ENCODE peak calls at places on chromosomes 4 and X, in nine cellular contexts. One of them, this sample, is unnamed.

GRCh38 chrX:43121637-43122036 is 343.7 kb upstream of the PPP1R2C start:
- DNase-seq in kidney epithelial cell: no peak
- DNase-seq in neural crest cell: no peak
- DNase-seq in choroid plexus epithelial cell: peak; percentile 1
- DNase-seq in AG09319: no peak
- DNase-seq in heart right ventricle: no peak
- DNase-seq in cardiac muscle cell: no peak
- DNase-seq in GM12865: peak; percentile 8
- DNase-seq in Calu3: no peak
- DNase-seq in this sample: no peak

GRCh38 chr4:184853385-184853784 is 27.6 kb upstream of the ACSL1 start:
- DNase-seq in Calu3: no peak
- DNase-seq in choroid plexus epithelial cell: no peak
- DNase-seq in AG09319: no peak
- DNase-seq in heart right ventricle: no peak
- DNase-seq in cardiac muscle cell: no peak
- DNase-seq in GM12865: no peak
- DNase-seq in kidney epithelial cell: no peak
- DNase-seq in neural crest cell: no peak
- DNase-seq in this sample: no peak

GRCh38 chr4:56859841-56860240 is 38.3 kb upstream of the SPINK2 start:
- DNase-seq in kidney epithelial cell: no peak
- DNase-seq in heart right ventricle: no peak
- DNase-seq in choroid plexus epithelial cell: no peak
- DNase-seq in Calu3: no peak
- DNase-seq in neural crest cell: no peak
- DNase-seq in AG09319: no peak
- DNase-seq in GM12865: peak; percentile 57
- DNase-seq in cardiac muscle cell: no peak
- DNase-seq in this sample: no peak

GRCh38 chr4:124167602-124168001 is 544.9 kb downstream of the ANKRD50 start:
- DNase-seq in GM12865: no peak
- DNase-seq in neural crest cell: no peak
- DNase-seq in AG09319: no peak
- DNase-seq in cardiac muscle cell: no peak
- DNase-seq in kidney epithelial cell: no peak
- DNase-seq in heart right ventricle: no peak
- DNase-seq in Calu3: no peak
- DNase-seq in choroid plexus epithelial cell: no peak
- DNase-seq in this sample: no peak

GRCh38 chrX:153761863-153762262 is 2.2 kb upstream of the PLXNB3 start:
- DNase-seq in Calu3: no peak
- DNase-seq in kidney epithelial cell: no peak
- DNase-seq in heart right ventricle: no peak
- DNase-seq in GM12865: no peak
- DNase-seq in AG09319: no peak
- DNase-seq in choroid plexus epithelial cell: no peak
- DNase-seq in neural crest cell: no peak
- DNase-seq in cardiac muscle cell: no peak
- DNase-seq in this sample: no peak

GRCh38 chrX:78168065-78168464 is 28.6 kb upstream of the TAF9B start:
- DNase-seq in GM12865: no peak
- DNase-seq in kidney epithelial cell: no peak
- DNase-seq in Calu3: no peak
- DNase-seq in AG09319: no peak
- DNase-seq in heart right ventricle: no peak
- DNase-seq in cardiac muscle cell: no peak
- DNase-seq in choroid plexus epithelial cell: peak; percentile 2
- DNase-seq in neural crest cell: no peak
- DNase-seq in this sample: no peak

GRCh38 chrX:96843566-96843965 is 40.1 kb upstream of the RPA4 start:
- DNase-seq in cardiac muscle cell: peak; percentile 43
- DNase-seq in GM12865: no peak
- DNase-seq in kidney epithelial cell: peak; percentile 0
- DNase-seq in AG09319: no peak
- DNase-seq in neural crest cell: no peak
- DNase-seq in choroid plexus epithelial cell: peak; percentile 50
- DNase-seq in heart right ventricle: peak; percentile 3
- DNase-seq in Calu3: no peak
- DNase-seq in this sample: peak; percentile 35

GRCh38 chrX:130120321-130120731 is 10.0 kb upstream of the ELF4 start:
- DNase-seq in neural crest cell: peak; percentile 13
- DNase-seq in cardiac muscle cell: peak; percentile 35
- DNase-seq in kidney epithelial cell: no peak
- DNase-seq in AG09319: no peak
- DNase-seq in GM12865: peak; percentile 47
- DNase-seq in Calu3: no peak
- DNase-seq in choroid plexus epithelial cell: no peak
- DNase-seq in heart right ventricle: peak; percentile 42
- DNase-seq in this sample: peak; percentile 46

GRCh38 chrX:97234471-97235097 is 350.9 kb downstream of the RPA4 start:
- DNase-seq in AG09319: no peak
- DNase-seq in heart right ventricle: no peak
- DNase-seq in Calu3: no peak
- DNase-seq in GM12865: peak; percentile 34
- DNase-seq in kidney epithelial cell: no peak
- DNase-seq in choroid plexus epithelial cell: no peak
- DNase-seq in neural crest cell: no peak
- DNase-seq in cardiac muscle cell: no peak
- DNase-seq in this sample: no peak

GRCh38 chr4:173509031-173510001 is 20.7 kb downstream of the HAND2 start:
- DNase-seq in AG09319: no peak
- DNase-seq in neural crest cell: peak; percentile 34
- DNase-seq in GM12865: peak; percentile 38
- DNase-seq in cardiac muscle cell: peak; percentile 44
- DNase-seq in kidney epithelial cell: no peak
- DNase-seq in Calu3: no peak
- DNase-seq in choroid plexus epithelial cell: no peak
- DNase-seq in heart right ventricle: peak; percentile 63
- DNase-seq in this sample: no peak

GRCh38 chr4:73679836-73680235 is 59.6 kb upstream of the RASSF6 start:
- DNase-seq in AG09319: no peak
- DNase-seq in GM12865: no peak
- DNase-seq in cardiac muscle cell: no peak
- DNase-seq in heart right ventricle: no peak
- DNase-seq in choroid plexus epithelial cell: peak; percentile 38
- DNase-seq in neural crest cell: no peak
- DNase-seq in kidney epithelial cell: no peak
- DNase-seq in Calu3: no peak
- DNase-seq in this sample: no peak

GRCh38 chr4:19324175-19324574 is 927.5 kb upstream of the SLIT2 start:
- DNase-seq in GM12865: no peak
- DNase-seq in kidney epithelial cell: no peak
- DNase-seq in Calu3: no peak
- DNase-seq in heart right ventricle: no peak
- DNase-seq in AG09319: no peak
- DNase-seq in neural crest cell: no peak
- DNase-seq in choroid plexus epithelial cell: no peak
- DNase-seq in cardiac muscle cell: no peak
- DNase-seq in this sample: no peak

GRCh38 chr4:186932631-186933150 is 209.0 kb upstream of the FAT1 start:
- DNase-seq in neural crest cell: no peak
- DNase-seq in AG09319: no peak
- DNase-seq in Calu3: no peak
- DNase-seq in choroid plexus epithelial cell: peak; percentile 58
- DNase-seq in GM12865: no peak
- DNase-seq in cardiac muscle cell: peak; percentile 14
- DNase-seq in heart right ventricle: no peak
- DNase-seq in kidney epithelial cell: no peak
- DNase-seq in this sample: no peak

GRCh38 chr4:120853101-120853940 is 69.2 kb downstream of the PRDM5 start:
- DNase-seq in GM12865: no peak
- DNase-seq in neural crest cell: no peak
- DNase-seq in cardiac muscle cell: no peak
- DNase-seq in choroid plexus epithelial cell: peak; percentile 54
- DNase-seq in heart right ventricle: no peak
- DNase-seq in AG09319: no peak
- DNase-seq in kidney epithelial cell: no peak
- DNase-seq in Calu3: no peak
- DNase-seq in this sample: no peak

GRCh38 chr4:815464-816146 is 10.3 kb downstream of the CPLX1 start:
- DNase-seq in cardiac muscle cell: no peak
- DNase-seq in heart right ventricle: no peak
- DNase-seq in choroid plexus epithelial cell: no peak
- DNase-seq in kidney epithelial cell: peak; percentile 23
- DNase-seq in GM12865: no peak
- DNase-seq in neural crest cell: no peak
- DNase-seq in Calu3: no peak
- DNase-seq in AG09319: no peak
- DNase-seq in this sample: no peak

GRCh38 chr4:185693548-185694215 is 118.3 kb downstream of the SORBS2 start:
- DNase-seq in AG09319: no peak
- DNase-seq in heart right ventricle: no peak
- DNase-seq in kidney epithelial cell: no peak
- DNase-seq in neural crest cell: no peak
- DNase-seq in Calu3: no peak
- DNase-seq in cardiac muscle cell: no peak
- DNase-seq in choroid plexus epithelial cell: no peak
- DNase-seq in GM12865: no peak
- DNase-seq in this sample: no peak

DNA sequence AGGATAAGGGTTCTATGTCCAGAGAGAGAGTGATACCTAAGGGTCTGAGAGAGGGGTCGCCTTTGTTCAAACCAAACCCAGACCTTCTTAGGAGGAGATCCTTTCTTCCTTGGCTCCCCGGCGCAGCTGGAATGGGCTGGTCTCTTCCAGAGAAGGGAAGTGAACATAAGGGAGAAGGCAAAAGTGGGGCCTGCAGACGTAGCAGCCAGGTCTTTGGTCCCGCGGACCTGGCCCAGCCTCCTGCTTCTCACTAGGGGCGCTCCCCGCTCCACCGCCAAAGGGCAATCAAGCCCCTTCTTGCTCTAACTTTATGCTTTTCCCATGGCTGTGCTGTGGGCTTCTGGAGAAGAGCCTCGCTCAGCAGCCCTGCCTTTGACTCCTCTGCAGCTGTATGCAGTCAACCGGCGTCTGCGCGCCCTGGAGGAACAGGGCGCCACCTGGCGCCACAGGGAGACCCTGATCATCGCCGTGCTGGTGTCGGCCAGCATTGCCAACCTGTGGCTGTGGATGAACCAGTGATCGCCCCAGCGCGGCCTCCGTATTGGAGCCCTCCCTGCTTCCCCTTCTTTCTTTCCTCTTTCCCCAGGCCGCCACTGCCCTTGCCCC is 6.5 kb downstream of the FATE1 start:
- DNase-seq in GM12865: no peak
- DNase-seq in kidney epithelial cell: no peak
- DNase-seq in neural crest cell: peak; percentile 40
- DNase-seq in cardiac muscle cell: peak; percentile 73
- DNase-seq in heart right ventricle: peak; percentile 13
- DNase-seq in choroid plexus epithelial cell: peak; percentile 14
- DNase-seq in AG09319: peak; percentile 1
- DNase-seq in Calu3: peak; percentile 37
- DNase-seq in this sample: peak; percentile 71
- TF ChIP-seq CTCF in GM12865: no peak
- TF ChIP-seq CTCF in kidney epithelial cell: peak; percentile 50
- TF ChIP-seq CTCF in neural crest cell: peak; percentile 59
- TF ChIP-seq CTCF in cardiac muscle cell: peak; percentile 46
- TF ChIP-seq CTCF in heart right ventricle: peak; percentile 46
- TF ChIP-seq CTCF in choroid plexus epithelial cell: peak; percentile 38
- TF ChIP-seq CTCF in AG09319: peak; percentile 46
- TF ChIP-seq CTCF in Calu3: peak; percentile 27
- TF ChIP-seq CTCF in this sample: no peak

DNA sequence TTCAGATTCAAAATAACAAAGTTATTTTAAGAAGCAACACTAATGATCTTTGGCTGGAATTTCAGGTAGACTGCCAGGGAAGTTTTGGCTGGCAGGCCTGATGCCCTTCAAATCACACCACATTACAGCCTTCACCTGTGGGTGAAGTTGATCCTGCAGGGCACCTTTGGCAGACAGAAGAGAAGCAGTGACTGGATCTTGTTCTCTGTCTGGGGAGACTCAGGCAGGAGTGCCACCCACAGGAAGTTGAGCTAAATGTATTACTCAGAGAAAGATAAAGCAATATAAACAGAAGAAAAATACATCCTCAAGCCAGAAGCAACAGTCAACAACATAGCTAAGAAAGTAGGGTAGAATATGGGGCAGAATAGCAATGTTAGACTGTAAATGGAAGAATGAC is 12.8 kb upstream of the CFAP299 start:
- DNase-seq in AG09319: no peak
- DNase-seq in kidney epithelial cell: no peak
- DNase-seq in choroid plexus epithelial cell: peak; percentile 66
- DNase-seq in heart right ventricle: no peak
- DNase-seq in Calu3: peak; percentile 24
- DNase-seq in GM12865: peak; percentile 5
- DNase-seq in neural crest cell: no peak
- DNase-seq in cardiac muscle cell: no peak
- DNase-seq in this sample: no peak
- TF ChIP-seq CTCF in AG09319: peak; percentile 55
- TF ChIP-seq CTCF in kidney epithelial cell: peak; percentile 48
- TF ChIP-seq CTCF in choroid plexus epithelial cell: peak; percentile 59
- TF ChIP-seq CTCF in heart right ventricle: peak; percentile 18
- TF ChIP-seq CTCF in Calu3: no peak
- TF ChIP-seq CTCF in GM12865: no peak
- TF ChIP-seq CTCF in neural crest cell: no peak
- TF ChIP-seq CTCF in cardiac muscle cell: peak; percentile 41
- TF ChIP-seq CTCF in this sample: no peak

DNA sequence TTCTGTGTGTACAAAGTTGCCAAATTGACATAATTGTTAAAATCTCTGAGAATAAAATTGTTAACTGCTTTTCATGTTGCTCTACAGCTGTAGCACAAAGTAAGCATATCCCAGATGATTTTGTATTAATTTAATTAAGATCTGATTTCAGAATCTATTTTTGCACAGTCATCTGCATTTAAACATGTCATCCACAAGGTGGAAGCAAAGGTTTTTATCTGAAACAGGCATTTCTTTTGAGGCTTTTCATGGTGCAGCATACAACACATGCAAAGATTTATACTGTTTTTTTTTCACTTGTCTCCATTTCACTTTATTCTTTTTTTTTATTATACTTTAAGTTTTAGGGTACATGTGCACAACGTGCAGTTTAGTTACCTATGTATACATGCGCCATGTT is 51.2 kb downstream of the GC start:
- DNase-seq in heart right ventricle: no peak
- DNase-seq in cardiac muscle cell: peak; percentile 60
- DNase-seq in choroid plexus epithelial cell: peak; percentile 55
- DNase-seq in Calu3: no peak
- DNase-seq in GM12865: no peak
- DNase-seq in kidney epithelial cell: peak; percentile 25
- DNase-seq in AG09319: peak; percentile 3
- DNase-seq in neural crest cell: no peak
- DNase-seq in this sample: no peak
- TF ChIP-seq CTCF in heart right ventricle: peak; percentile 17
- TF ChIP-seq CTCF in cardiac muscle cell: peak; percentile 40
- TF ChIP-seq CTCF in choroid plexus epithelial cell: peak; percentile 29
- TF ChIP-seq CTCF in Calu3: peak; percentile 24
- TF ChIP-seq CTCF in GM12865: peak; percentile 16
- TF ChIP-seq CTCF in kidney epithelial cell: peak; percentile 41
- TF ChIP-seq CTCF in AG09319: peak; percentile 39
- TF ChIP-seq CTCF in neural crest cell: peak; percentile 78
- TF ChIP-seq CTCF in this sample: peak; percentile 19

DNA sequence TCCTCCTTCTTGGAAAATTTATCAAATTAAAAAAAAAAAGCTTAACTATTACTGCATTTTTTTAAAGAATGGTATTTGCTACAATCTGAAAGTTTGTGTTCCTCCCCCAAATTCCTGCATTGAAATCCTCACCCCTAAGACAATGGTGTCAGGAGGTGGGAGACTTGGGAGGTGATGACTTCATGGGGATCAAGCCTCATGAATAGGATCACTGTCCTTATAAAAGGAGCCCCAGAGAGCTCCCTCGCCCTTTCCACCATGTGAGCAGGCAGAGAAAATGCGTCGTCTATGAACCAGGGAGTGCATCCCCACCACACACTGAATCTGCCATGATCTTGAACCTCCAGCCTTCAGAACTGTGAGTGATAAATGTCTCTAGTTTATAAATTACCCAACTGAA is 38.0 kb downstream of the DHRSX start:
- DNase-seq in heart right ventricle: no peak
- DNase-seq in cardiac muscle cell: no peak
- DNase-seq in Calu3: no peak
- DNase-seq in AG09319: no peak
- DNase-seq in GM12865: no peak
- DNase-seq in neural crest cell: no peak
- DNase-seq in kidney epithelial cell: no peak
- DNase-seq in choroid plexus epithelial cell: no peak
- DNase-seq in this sample: no peak
- TF ChIP-seq CTCF in heart right ventricle: no peak
- TF ChIP-seq CTCF in cardiac muscle cell: no peak
- TF ChIP-seq CTCF in Calu3: no peak
- TF ChIP-seq CTCF in AG09319: no peak
- TF ChIP-seq CTCF in GM12865: no peak
- TF ChIP-seq CTCF in neural crest cell: no peak
- TF ChIP-seq CTCF in kidney epithelial cell: no peak
- TF ChIP-seq CTCF in choroid plexus epithelial cell: no peak
- TF ChIP-seq CTCF in this sample: no peak

This sample was measured in WTC11.